ENCODE peak calls at places on chromosomes 11 and 22, in seven cellular contexts. E is heart left ventricle, M is A549, U is vagina, P is IMR-90, V is PC-9, A is breast epithelium. G is an unnamed sample.
A peak's percentile ranks its signal among the peaks of the same experiment; 100 is the strongest.

GRCh38 chr22:24592144-24592845 is 578 bp downstream of the LRRC75B start:
- DNase-seq in E (no peak), M (no peak), U (no peak), P (no peak), V (no peak), A (no peak), G (no peak)

GRCh38 chr11:96000064-96000463 is 76.2 kb upstream of the MTMR2 start:
- DNase-seq in E (no peak), M (no peak), U (no peak), P (no peak), V (no peak), A (no peak), G (no peak)

GRCh38 chr11:44828296-44828695 is 101.5 kb downstream of the TSPAN18 start:
- DNase-seq in E (no peak), M (no peak), U (no peak), P (no peak), V (no peak), A (no peak), G (no peak)

GRCh38 chr11:33936745-33937612 is 45.1 kb upstream of the LMO2 start:
- DNase-seq in E (peak; percentile 83), M (no peak), U (no peak), P (peak; percentile 55), V (no peak), A (no peak), G (peak; percentile 62)

GRCh38 chr22:46272762-46273431 is 5.1 kb downstream of the TTC38 start:
- DNase-seq in E (no peak), M (no peak), U (no peak), P (no peak), V (no peak), A (no peak), G (no peak)

GRCh38 chr22:27625769-27626674 is 175.5 kb downstream of the MN1 start:
- DNase-seq in E (no peak), M (no peak), U (no peak), P (no peak), V (no peak), A (no peak), G (no peak)

GRCh38 chr11:86814775-86815174 is 14.4 kb downstream of the PRSS23 start:
- DNase-seq in E (no peak), M (no peak), U (no peak), P (peak; percentile 67), V (peak; percentile 30), A (no peak), G (no peak)

GRCh38 chr22:17057959-17058814 is 26.6 kb upstream of the IL17RA start:
- DNase-seq in E (peak; percentile 64), M (peak; percentile 37), U (no peak), P (peak; percentile 73), V (no peak), A (peak; percentile 62), G (no peak)

GRCh38 chr11:81987829-81988472 is 745.7 kb downstream of the FAM181B start:
- DNase-seq in E (no peak), M (no peak), U (no peak), P (no peak), V (no peak), A (no peak), G (no peak)

GRCh38 chr11:116731097-116731761 is 41.6 kb downstream of the BUD13 start:
- DNase-seq in E (no peak), M (no peak), U (no peak), P (peak; percentile 10), V (no peak), A (peak; percentile 40), G (no peak)

GRCh38 chr11:31649129-31649528 is 139.6 kb downstream of the ELP4 start:
- DNase-seq in E (no peak), M (no peak), U (no peak), P (no peak), V (no peak), A (no peak), G (no peak)

GRCh38 chr11:83092488-83093384 is 21.0 kb upstream of the RAB30 start:
- DNase-seq in E (no peak), M (peak; percentile 50), U (no peak), P (peak; percentile 24), V (peak; percentile 94), A (no peak), G (no peak)

GRCh38 chr11:111443640-111444039 is 64.6 kb upstream of the POU2AF1 start:
- DNase-seq in E (no peak), M (no peak), U (no peak), P (no peak), V (no peak), A (no peak), G (no peak)

GRCh38 chr11:57940044-57940781 is 83.5 kb upstream of the OR9Q1 start:
- DNase-seq in E (no peak), M (no peak), U (no peak), P (no peak), V (no peak), A (no peak), G (no peak)

GRCh38 chr22:27124336-27125023 is 467.1 kb downstream of the MIAT start:
- DNase-seq in E (peak; percentile 72), M (no peak), U (no peak), P (no peak), V (no peak), A (no peak), G (peak; percentile 59)

DNA sequence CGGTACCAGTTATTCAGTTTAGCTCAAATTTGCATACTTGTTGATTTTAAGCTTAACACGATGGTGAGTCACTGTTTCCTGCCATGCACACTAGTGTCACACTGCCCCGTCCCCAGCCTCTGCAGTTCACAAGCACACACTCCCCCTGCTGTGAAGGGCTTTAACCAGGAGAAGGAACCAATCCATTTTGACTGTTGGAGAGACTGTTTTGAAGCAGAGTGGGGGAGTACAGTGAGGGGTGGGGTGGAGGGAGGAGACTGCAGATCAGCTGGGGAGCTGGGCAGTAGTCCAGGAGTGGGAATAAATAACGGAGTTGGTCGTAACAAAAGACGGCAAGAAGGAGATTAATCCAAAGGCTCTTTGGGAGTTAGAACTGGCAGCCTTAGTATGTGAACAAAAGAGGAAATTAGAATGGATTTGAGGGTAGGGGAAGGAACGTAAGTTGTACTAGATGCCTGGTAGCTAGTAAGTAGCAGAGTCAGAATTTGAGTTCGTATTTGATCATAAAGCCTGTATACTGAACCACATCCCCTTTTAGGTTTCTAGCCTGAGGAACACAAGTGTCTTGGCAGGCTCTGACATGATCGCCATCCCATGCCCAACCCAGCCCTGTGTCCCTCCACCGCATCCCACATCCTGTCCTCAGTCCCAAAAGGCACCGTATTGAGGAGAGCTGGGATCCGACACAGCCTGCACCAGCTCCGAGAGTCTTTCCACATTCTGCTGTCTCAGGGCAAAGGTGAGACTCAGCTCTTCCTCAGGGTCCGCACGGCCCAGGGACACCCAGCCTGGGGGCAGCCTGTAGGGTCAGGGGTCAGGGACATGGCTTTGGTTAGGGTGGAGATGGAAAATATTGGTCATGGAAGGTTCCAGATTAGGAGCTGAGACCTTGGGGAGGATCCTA is 853 bp downstream of the TPP1 start:
- DNase-seq in E (no peak), M (no peak), U (no peak), P (peak; percentile 90), V (no peak), A (no peak), G (no peak)
- TF ChIP-seq CTCF in E (no peak), M (no peak), U (no peak), P (peak; percentile 28), V (no peak), A (no peak), G (no peak)

DNA sequence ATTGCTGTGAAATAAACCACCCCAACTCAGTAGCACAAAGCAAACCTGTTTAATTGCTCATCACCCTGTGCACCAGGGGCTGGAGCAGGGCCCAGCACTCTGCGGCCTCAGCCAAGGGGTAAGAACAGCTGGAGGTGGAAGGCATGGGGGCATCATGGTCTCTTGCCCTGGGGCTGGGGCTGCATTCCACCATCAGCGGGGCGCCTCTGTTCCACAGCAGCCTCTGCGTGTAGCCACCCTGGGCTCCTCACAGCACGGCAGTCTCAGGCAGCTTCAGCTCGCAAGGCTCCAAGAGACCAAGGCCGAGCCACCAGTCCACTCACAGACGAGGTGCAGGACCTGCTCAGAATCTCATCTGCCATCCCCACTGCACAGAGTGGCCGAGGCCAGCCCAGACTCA is 630.7 kb downstream of the TBC1D22A start:
- DNase-seq in E (peak; percentile 19), M (no peak), U (no peak), P (no peak), V (no peak), A (peak; percentile 37), G (no peak)
- H3K9me3 ChIP-seq in E (no peaks in the 10 kb centered on the region), M (no peaks in the 10 kb centered on the region), U (no peaks in the 10 kb centered on the region), P (peaks cover 25% of the 10 kb centered on the region), V (no peaks in the 10 kb centered on the region), A (no peaks in the 10 kb centered on the region), G (no peaks in the 10 kb centered on the region)

DNA sequence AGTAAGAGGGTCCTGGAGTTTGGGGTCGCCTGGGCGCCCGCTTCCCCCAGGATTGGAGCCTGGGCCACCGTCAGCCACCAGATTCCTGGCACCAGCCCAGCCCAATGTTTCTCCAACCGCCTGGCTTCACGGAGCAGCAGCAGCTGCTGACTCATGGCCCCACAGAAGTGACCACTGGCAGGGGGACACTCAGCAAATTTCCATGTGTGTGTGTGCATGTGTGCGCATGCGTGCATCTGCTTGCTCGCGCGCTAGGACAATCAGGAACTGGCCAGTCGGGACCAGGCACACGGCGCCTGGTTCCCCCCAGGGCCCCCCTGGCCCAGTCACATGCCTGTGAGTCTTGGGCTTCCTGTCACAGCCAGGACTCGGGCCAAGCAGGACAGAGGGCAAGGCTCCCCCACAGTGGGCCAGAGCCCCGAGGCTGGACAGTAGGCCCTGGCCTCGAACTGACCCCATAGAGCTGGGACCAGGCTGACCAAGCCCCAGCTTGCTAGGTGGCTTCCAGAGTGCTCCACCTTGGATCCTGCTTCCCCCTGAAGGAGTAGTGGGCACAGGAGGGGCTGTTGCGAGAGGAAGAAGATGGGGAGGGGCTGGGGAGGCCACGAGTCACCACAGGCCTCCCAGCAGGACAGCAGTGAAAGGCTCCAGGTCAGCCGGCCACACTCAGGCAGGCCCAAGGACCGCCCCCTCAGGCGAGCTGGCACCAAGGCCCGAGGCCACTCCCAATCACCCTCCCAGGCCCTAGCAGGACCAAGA is 3.2 kb downstream of the CTSD start:
- DNase-seq in E (peak; percentile 96), M (no peak), U (no peak), P (peak; percentile 52), V (peak; percentile 70), A (no peak), G (peak; percentile 89)
- H3K4me1 ChIP-seq in E (peaks cover 82% of the 10 kb centered on the region), M (peaks cover 45% of the 10 kb centered on the region), U (peaks cover 77% of the 10 kb centered on the region), P (peaks cover 23% of the 10 kb centered on the region), V (peaks cover 26% of the 10 kb centered on the region), A (peaks cover 22% of the 10 kb centered on the region), G (peaks cover 90% of the 10 kb centered on the region)

DNA sequence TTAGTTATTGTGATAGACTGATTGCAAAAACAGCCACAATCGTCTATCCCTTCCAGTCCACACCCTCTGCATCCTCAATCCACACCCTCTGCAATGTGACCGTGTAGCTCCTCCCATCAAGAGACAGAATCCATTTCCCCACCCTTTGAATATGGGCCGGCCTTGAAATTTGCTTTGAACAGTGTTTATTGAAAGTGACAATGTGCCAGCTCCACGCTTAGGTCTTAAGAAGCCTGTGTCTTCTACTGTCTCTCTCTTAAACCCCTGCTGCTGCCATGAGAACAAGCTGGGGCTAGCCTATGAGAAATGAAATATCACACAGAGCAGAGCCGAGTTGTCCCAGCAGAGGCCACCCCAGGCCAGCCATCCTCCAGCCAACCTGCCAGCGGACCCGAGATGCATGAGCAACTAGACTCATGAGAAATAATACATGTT is 22.3 kb upstream of the MICAL2 start:
- DNase-seq in E (peak; percentile 72), M (no peak), U (no peak), P (peak; percentile 77), V (peak; percentile 63), A (no peak), G (peak; percentile 68)
- TF ChIP-seq CTCF in E (peak; percentile 69), M (peak; percentile 30), U (no peak), P (peak; percentile 49), V (no peak), A (peak; percentile 36), G (peak; percentile 72)

GRCh38 chr11:70672991-70673670 is 274.8 kb downstream of the CTTN start:
- DNase-seq in E (no peak), M (no peak), U (no peak), P (no peak), V (no peak), A (no peak), G (no peak)
- H3K9me3 ChIP-seq in E (no peaks in the 10 kb centered on the region), M (no peaks in the 10 kb centered on the region), U (no peaks in the 10 kb centered on the region), P (no peaks in the 10 kb centered on the region), V (no peaks in the 10 kb centered on the region), A (no peaks in the 10 kb centered on the region), G (no peaks in the 10 kb centered on the region)